ENCODE peak calls at places on chromosomes 3 and 15, in four cellular contexts. One of them, this sample, is unnamed.

GRCh38 chr3:170437151-170437550 is 18.5 kb downstream of the CLDN11 start:
- DNase-seq in central memory CD4-positive, alpha-beta T cell: no peak
- DNase-seq in H9: no peak
- DNase-seq in T-helper 2 cell: no peak
- DNase-seq in this sample: no peak

GRCh38 chr3:47731066-47731465 is 50.6 kb downstream of the SMARCC1 start:
- DNase-seq in central memory CD4-positive, alpha-beta T cell: no peak
- DNase-seq in H9: no peak
- DNase-seq in T-helper 2 cell: no peak
- DNase-seq in this sample: no peak

GRCh38 chr3:102098130-102098885 is 249.0 kb downstream of the NFKBIZ start:
- DNase-seq in central memory CD4-positive, alpha-beta T cell: no peak
- DNase-seq in H9: no peak
- DNase-seq in T-helper 2 cell: no peak
- DNase-seq in this sample: no peak

GRCh38 chr3:158801200-158801599 is 654 bp upstream of the MFSD1 start:
- DNase-seq in central memory CD4-positive, alpha-beta T cell: no peak
- DNase-seq in H9: no peak
- DNase-seq in T-helper 2 cell: no peak
- DNase-seq in this sample: no peak

GRCh38 chr3:30241721-30242120 is 364.7 kb upstream of the TGFBR2 start:
- DNase-seq in central memory CD4-positive, alpha-beta T cell: no peak
- DNase-seq in H9: no peak
- DNase-seq in T-helper 2 cell: no peak
- DNase-seq in this sample: no peak

GRCh38 chr3:52433328-52434060 is 11.4 kb downstream of the SEMA3G start:
- DNase-seq in central memory CD4-positive, alpha-beta T cell: no peak
- DNase-seq in H9: peak; percentile 20
- DNase-seq in T-helper 2 cell: peak; percentile 67
- DNase-seq in this sample: no peak

GRCh38 chr15:59371458-59372351 is 966 bp downstream of the MYO1E start:
- DNase-seq in central memory CD4-positive, alpha-beta T cell: no peak
- DNase-seq in H9: no peak
- DNase-seq in T-helper 2 cell: peak; percentile 7
- DNase-seq in this sample: no peak

GRCh38 chr3:188890572-188891270 is 281.1 kb upstream of the TPRG1 start:
- DNase-seq in central memory CD4-positive, alpha-beta T cell: no peak
- DNase-seq in H9: no peak
- DNase-seq in T-helper 2 cell: no peak
- DNase-seq in this sample: no peak

GRCh38 chr3:181326637-181327223 is 337.2 kb upstream of the DNAJC19 start:
- DNase-seq in central memory CD4-positive, alpha-beta T cell: no peak
- DNase-seq in H9: no peak
- DNase-seq in T-helper 2 cell: peak; percentile 38
- DNase-seq in this sample: no peak

GRCh38 chr3:134463676-134464611 is 21.8 kb downstream of the ANAPC13 start:
- DNase-seq in central memory CD4-positive, alpha-beta T cell: no peak
- DNase-seq in H9: peak; percentile 90
- DNase-seq in T-helper 2 cell: no peak
- DNase-seq in this sample: no peak

GRCh38 chr3:170502297-170502696 is 83.6 kb downstream of the SLC7A14 start:
- DNase-seq in central memory CD4-positive, alpha-beta T cell: no peak
- DNase-seq in H9: no peak
- DNase-seq in T-helper 2 cell: no peak
- DNase-seq in this sample: no peak

GRCh38 chr3:164526250-164526649 is 552.0 kb downstream of the SI start:
- DNase-seq in central memory CD4-positive, alpha-beta T cell: no peak
- DNase-seq in H9: no peak
- DNase-seq in T-helper 2 cell: no peak
- DNase-seq in this sample: no peak

GRCh38 chr3:194203482-194204035 is 67.6 kb downstream of the HES1 start:
- DNase-seq in central memory CD4-positive, alpha-beta T cell: peak; percentile 9
- DNase-seq in H9: peak; percentile 36
- DNase-seq in T-helper 2 cell: peak; percentile 17
- DNase-seq in this sample: peak; percentile 49

GRCh38 chr3:160435095-160435494 is 14.5 kb downstream of the TRIM59 start:
- DNase-seq in central memory CD4-positive, alpha-beta T cell: no peak
- DNase-seq in H9: no peak
- DNase-seq in T-helper 2 cell: no peak
- DNase-seq in this sample: no peak

GRCh38 chr15:38300395-38300794 is 47.8 kb downstream of the SPRED1 start:
- DNase-seq in central memory CD4-positive, alpha-beta T cell: no peak
- DNase-seq in H9: no peak
- DNase-seq in T-helper 2 cell: no peak
- DNase-seq in this sample: no peak

GRCh38 chr15:73832657-73833056 is 40.7 kb upstream of the TBC1D21 start:
- DNase-seq in central memory CD4-positive, alpha-beta T cell: no peak
- DNase-seq in H9: no peak
- DNase-seq in T-helper 2 cell: no peak
- DNase-seq in this sample: no peak

GRCh38 chr3:186452517-186452916 is 90.5 kb upstream of the DGKG start:
- DNase-seq in central memory CD4-positive, alpha-beta T cell: no peak
- DNase-seq in H9: no peak
- DNase-seq in T-helper 2 cell: no peak
- DNase-seq in this sample: no peak

GRCh38 chr3:73622135-73622534 is 2.6 kb downstream of the PDZRN3 start:
- DNase-seq in central memory CD4-positive, alpha-beta T cell: no peak
- DNase-seq in H9: peak; percentile 31
- DNase-seq in T-helper 2 cell: no peak
- DNase-seq in this sample: no peak

GRCh38 chr3:7309707-7310106 is 448.8 kb downstream of the GRM7 start:
- DNase-seq in central memory CD4-positive, alpha-beta T cell: no peak
- DNase-seq in H9: no peak
- DNase-seq in T-helper 2 cell: no peak
- DNase-seq in this sample: no peak

GRCh38 chr15:64209680-64210334 is 47.0 kb upstream of the PPIB start:
- DNase-seq in central memory CD4-positive, alpha-beta T cell: no peak
- DNase-seq in H9: no peak
- DNase-seq in T-helper 2 cell: peak; percentile 62
- DNase-seq in this sample: no peak

GRCh38 chr15:85689729-85690128 is 105.0 kb downstream of the KLHL25 start:
- DNase-seq in central memory CD4-positive, alpha-beta T cell: peak; percentile 71
- DNase-seq in H9: peak; percentile 69
- DNase-seq in T-helper 2 cell: peak; percentile 87
- DNase-seq in this sample: peak; percentile 43

GRCh38 chr15:75049392-75049791 is 26.0 kb downstream of the PPCDC start:
- DNase-seq in central memory CD4-positive, alpha-beta T cell: no peak
- DNase-seq in H9: no peak
- DNase-seq in T-helper 2 cell: no peak
- DNase-seq in this sample: no peak

GRCh38 chr3:157373783-157374182 is 62.9 kb upstream of the PTX3 start:
- DNase-seq in central memory CD4-positive, alpha-beta T cell: no peak
- DNase-seq in H9: no peak
- DNase-seq in T-helper 2 cell: no peak
- DNase-seq in this sample: no peak

GRCh38 chr3:157201648-157202278 is 41.8 kb upstream of the CCNL1 start:
- DNase-seq in central memory CD4-positive, alpha-beta T cell: no peak
- DNase-seq in H9: no peak
- DNase-seq in T-helper 2 cell: peak; percentile 41
- DNase-seq in this sample: no peak